ENCODE peak calls at places on chromosomes 6 and 20, in four cellular contexts. C is SHP77, B is ELF-1, E is erythroblast. R is an unnamed sample.

GRCh38 chr20:58571942-58572666 is 56.9 kb upstream of the APCDD1L start:
- DNase-seq in E (no peak), B (no peak), C (no peak), R (no peak)

GRCh38 chr20:63100926-63101699 is 94.3 kb upstream of the BHLHE23 start:
- DNase-seq in E (no peak), B (no peak), C (no peak), R (no peak)

GRCh38 chr6:105178110-105178509 is 1.7 kb downstream of the POPDC3 start:
- DNase-seq in E (no peak), B (no peak), C (no peak), R (no peak)

GRCh38 chr6:44542401-44543116 is 155.1 kb downstream of the CDC5L start:
- DNase-seq in C (no peak), B (peak), E (no peak), R (no peak)

GRCh38 chr6:74066168-74066871 is 370.3 kb downstream of the CD109 start:
- DNase-seq in E (no peak), B (no peak), C (no peak), R (no peak)

GRCh38 chr20:61520076-61520639 is 268.1 kb downstream of the CDH4 start:
- DNase-seq in E (no peak), C (no peak), B (no peak), R (no peak)

GRCh38 chr20:34302312-34302722 is 838 bp downstream of the AHCY start:
- DNase-seq in B (no peak), C (no peak), E (peak), R (no peak)

GRCh38 chr6:69791065-69791471 is 5.7 kb downstream of the LMBRD1 start:
- DNase-seq in C (no peak), E (no peak), B (no peak), R (no peak)

GRCh38 chr6:67544851-67545452 is 1090.1 kb upstream of the ADGRB3 start:
- DNase-seq in B (no peak), E (no peak), C (no peak), R (no peak)

GRCh38 chr6:13590574-13591153 is 16.3 kb downstream of the SIRT5 start:
- DNase-seq in C (no peak), E (peak), B (no peak), R (no peak)

GRCh38 chr6:56529594-56530191 is 113.0 kb downstream of the DST start:
- DNase-seq in B (no peak), C (no peak), E (no peak), R (no peak)

GRCh38 chr6:36851149-36851614 is 11.9 kb upstream of the CPNE5 start:
- DNase-seq in B (peak), E (peak), C (peak), R (peak)

GRCh38 chr20:62772103-62772611 is 24.1 kb upstream of the MRGBP start:
- DNase-seq in C (no peak), E (no peak), B (no peak), R (no peak)

GRCh38 chr20:29873946-29874345 is 1383.5 kb upstream of the DEFB115 start:
- DNase-seq in C (no peak), B (peak), E (peak), R (peak)

GRCh38 chr20:40961686-40962640 is 66.7 kb upstream of the TOP1 start:
- DNase-seq in C (no peak), B (no peak), E (no peak), R (no peak)

GRCh38 chr20:48387675-48388074 is 440.1 kb downstream of the PREX1 start:
- DNase-seq in C (no peak), E (no peak), B (no peak), R (no peak)

GRCh38 chr20:43988867-43989266 is 74.2 kb downstream of the TOX2 start:
- DNase-seq in E (no peak), C (no peak), B (no peak), R (no peak)

GRCh38 chr6:158708239-158708638 is 58.4 kb downstream of the SYTL3 start:
- DNase-seq in C (no peak), E (no peak), B (no peak), R (no peak)

GRCh38 chr6:158474961-158475343 is 84.9 kb upstream of the TMEM181 start:
- DNase-seq in E (no peak), B (no peak), C (peak), R (no peak)

GRCh38 chr6:766625-767024 is 73.7 kb upstream of the EXOC2 start:
- DNase-seq in C (no peak), E (no peak), B (no peak), R (no peak)

GRCh38 chr20:62938105-62938888 is at the start of gene GID8:
- DNase-seq in E (peak), C (peak), B (peak), R (no peak)

GRCh38 chr20:19885576-19885956 is 127.5 kb downstream of the RIN2 start:
- DNase-seq in E (no peak), C (no peak), B (no peak), R (no peak)

GRCh38 chr6:113500221-113500620 is 356.9 kb upstream of the MARCKS start:
- DNase-seq in C (no peak), B (no peak), E (no peak), R (no peak)

GRCh38 chr6:29675561-29675960 is 5.4 kb downstream of the ZFP57 start:
- DNase-seq in E (no peak), B (no peak), C (no peak), R (no peak)

GRCh38 chr6:22214314-22214713 is 82.5 kb downstream of the PRL start:
- DNase-seq in E (no peak), C (no peak), B (no peak), R (no peak)